ENCODE peak calls at places on chromosomes 16 and 17, in six cellular contexts. A is neuronal stem cell, S is IMR-90, Y is mesenchymal stem cell, R is H1, N is H9. U is an unnamed sample.
A peak's percentile ranks its signal among the peaks of the same experiment; 100 is the strongest.

GRCh38 chr17:75830168-75831031 is 13.8 kb downstream of the UNC13D start:
- DNase-seq in A (peak; percentile 44), S (no peak), Y (no peak), R (peak; percentile 90), N (peak; percentile 95), U (peak; percentile 85)

GRCh38 chr16:50021509-50021908 is 3.5 kb upstream of the CNEP1R1 start:
- DNase-seq in A (peak; percentile 24), S (no peak), Y (no peak), R (no peak), N (peak; percentile 65), U (peak; percentile 83)

GRCh38 chr17:60093694-60094093 is 15.0 kb upstream of the HEATR6 start:
- DNase-seq in A (no peak), S (no peak), Y (no peak), R (no peak), N (no peak), U (no peak)

GRCh38 chr16:79644977-79645667 is 44.6 kb upstream of the MAF start:
- DNase-seq in A (no peak), S (no peak), Y (no peak), R (no peak), N (no peak), U (peak; percentile 6)

GRCh38 chr17:73508057-73508930 is 136.0 kb downstream of the SDK2 start:
- DNase-seq in A (no peak), S (no peak), Y (no peak), R (no peak), N (no peak), U (no peak)

GRCh38 chr17:18966831-18967624 is 15.1 kb downstream of the SLC5A10 start:
- DNase-seq in A (peak; percentile 63), S (peak; percentile 52), Y (no peak), R (peak; percentile 66), N (peak; percentile 67), U (peak; percentile 37)

GRCh38 chr16:52497067-52497816 is 49.7 kb downstream of the TOX3 start:
- DNase-seq in A (no peak), S (no peak), Y (no peak), R (no peak), N (no peak), U (no peak)

GRCh38 chr17:57589151-57590034 is 155.7 kb downstream of the CCDC182 start:
- DNase-seq in A (no peak), S (no peak), Y (no peak), R (no peak), N (no peak), U (no peak)

GRCh38 chr17:66663041-66663494 is 171.8 kb upstream of the CACNG5 start:
- DNase-seq in A (no peak), S (no peak), Y (no peak), R (no peak), N (no peak), U (no peak)

GRCh38 chr17:7445011-7445927 is at the start of gene CHRNB1:
- DNase-seq in A (peak; percentile 85), S (peak; percentile 27), Y (peak; percentile 57), R (peak; percentile 94), N (peak; percentile 99), U (peak; percentile 88)

GRCh38 chr17:8949061-8949622 is 16.4 kb downstream of the PIK3R5 start:
- DNase-seq in A (no peak), S (no peak), Y (no peak), R (no peak), N (no peak), U (no peak)

GRCh38 chr17:17364338-17364667 is 61.1 kb downstream of the NT5M start:
- DNase-seq in A (no peak), S (no peak), Y (no peak), R (no peak), N (peak; percentile 19), U (no peak)

GRCh38 chr17:82794781-82795505 is 43.1 kb downstream of the TBCD start:
- DNase-seq in A (no peak), S (peak; percentile 20), Y (no peak), R (no peak), N (no peak), U (no peak)

GRCh38 chr17:72516772-72517399 is 396.1 kb downstream of the SOX9 start:
- DNase-seq in A (no peak), S (no peak), Y (no peak), R (no peak), N (no peak), U (no peak)

GRCh38 chr17:386145-386876 is 33.7 kb upstream of the RPH3AL start:
- DNase-seq in A (peak; percentile 77), S (no peak), Y (peak; percentile 46), R (peak; percentile 92), N (peak; percentile 86), U (peak; percentile 53)

GRCh38 chr16:49858200-49859129 is 2.6 kb upstream of the ZNF423 start:
- DNase-seq in A (peak; percentile 58), S (no peak), Y (peak; percentile 35), R (peak; percentile 73), N (peak; percentile 67), U (peak; percentile 53)

GRCh38 chr17:59572301-59572924 is 7.0 kb downstream of the DHX40 start:
- DNase-seq in A (no peak), S (peak; percentile 35), Y (peak; percentile 45), R (no peak), N (no peak), U (no peak)

GRCh38 chr17:7590743-7591142 is 849 bp upstream of the SOX15 start:
- DNase-seq in A (peak; percentile 74), S (peak; percentile 70), Y (peak; percentile 54), R (peak; percentile 63), N (peak; percentile 86), U (peak; percentile 96)

GRCh38 chr17:81138083-81138482 is 27.2 kb upstream of the PVALEF start:
- DNase-seq in A (no peak), S (no peak), Y (no peak), R (no peak), N (no peak), U (no peak)
- H3K23ac ChIP-seq in A (peak overlapping the region; percentile 94), S (no peak overlapping the region), Y (no peak overlapping the region), R (peak overlapping the region; percentile 36), N (no peak overlapping the region), U (no peak overlapping the region)

DNA sequence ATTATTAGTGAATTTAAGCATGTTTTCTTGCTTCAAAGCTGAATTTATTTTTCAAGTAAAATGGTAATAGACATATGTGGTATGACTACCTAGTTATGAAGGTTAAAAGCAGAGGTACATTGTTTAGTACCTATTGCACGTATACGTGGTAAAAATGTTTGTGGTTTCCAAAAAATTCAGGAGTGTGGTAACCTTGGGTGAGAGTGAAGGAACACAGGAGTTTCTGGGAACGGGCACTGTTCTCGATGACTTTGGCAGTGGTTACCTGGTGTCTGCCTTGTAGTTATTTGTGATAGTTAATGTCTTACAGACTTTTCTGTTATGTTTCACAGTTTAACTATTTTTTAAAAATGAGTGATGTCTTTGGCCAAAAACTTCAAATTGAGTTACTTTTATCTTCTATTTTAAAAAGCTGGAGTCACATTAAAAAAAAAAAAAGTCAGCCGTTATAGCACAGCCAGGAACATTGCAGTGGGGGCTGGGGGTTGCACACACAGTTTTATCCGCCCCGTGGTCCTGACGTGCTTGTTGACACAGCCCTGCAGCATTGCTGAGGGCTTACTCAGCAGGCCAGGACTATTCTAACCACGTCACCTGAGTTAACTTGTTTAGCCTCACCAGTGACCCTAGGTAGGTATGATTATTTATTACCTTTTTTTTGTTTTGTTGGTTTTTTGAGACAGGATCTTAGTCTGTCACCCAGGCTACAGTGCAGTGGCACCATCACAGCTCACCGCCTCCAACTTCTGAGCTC is 10.9 kb downstream of the JPT2 start:
- DNase-seq in A (no peak), S (no peak), Y (peak; percentile 32), R (no peak), N (no peak), U (no peak)
- H2BK5ac ChIP-seq in A (no peak overlapping the region), S (no peak overlapping the region), Y (no peak overlapping the region), R (no peak overlapping the region), N (no peak overlapping the region), U (no peak overlapping the region)

DNA sequence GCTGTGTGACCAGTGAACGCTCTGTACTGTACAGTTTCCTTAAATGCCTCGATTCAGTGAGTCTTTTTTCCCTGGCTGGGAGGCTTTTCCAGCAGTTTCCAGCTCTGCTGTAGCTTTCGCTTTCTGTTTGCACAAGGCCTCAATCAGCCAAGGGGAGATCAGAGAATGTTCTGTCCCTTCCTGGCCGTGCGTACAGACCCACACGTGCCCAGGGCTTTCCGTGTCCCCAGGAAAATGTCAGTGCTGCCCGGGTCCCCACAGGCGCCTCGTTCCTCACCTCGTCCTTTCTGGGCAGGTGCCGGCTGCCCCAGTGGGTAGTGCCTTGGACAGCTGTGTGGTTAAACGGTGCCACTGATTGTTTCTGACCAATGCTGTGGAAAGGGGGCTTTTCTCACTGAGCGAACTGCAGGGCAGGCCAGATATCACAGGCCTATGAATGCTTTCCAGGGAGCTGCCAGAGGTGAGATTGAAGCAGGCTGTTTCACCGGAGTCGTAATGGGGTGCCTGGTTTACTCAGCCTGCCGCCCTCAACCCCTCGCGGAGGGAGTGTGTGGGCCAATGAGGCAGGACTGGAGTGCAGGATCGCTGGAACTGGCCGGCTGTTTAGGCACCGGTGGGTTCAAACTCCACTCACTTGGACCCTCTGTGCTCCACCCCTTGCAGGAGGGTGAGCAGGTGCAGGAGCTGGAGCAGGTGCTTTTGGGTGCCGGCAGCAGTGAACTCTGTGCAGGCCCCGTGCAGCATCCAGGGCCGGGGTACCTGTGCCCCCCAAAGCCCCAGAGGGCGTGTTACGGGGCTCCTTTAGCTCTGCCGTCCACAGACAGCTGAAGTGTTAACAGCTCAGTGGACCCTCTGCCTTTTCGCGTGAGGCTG is 44.4 kb downstream of the ZNF778 start:
- DNase-seq in A (no peak), S (peak; percentile 13), Y (peak; percentile 50), R (no peak), N (no peak), U (no peak)
- H3K23ac ChIP-seq in A (no peak overlapping the region), S (no peak overlapping the region), Y (no peak overlapping the region), R (no peak overlapping the region), N (no peak overlapping the region), U (no peak overlapping the region)

DNA sequence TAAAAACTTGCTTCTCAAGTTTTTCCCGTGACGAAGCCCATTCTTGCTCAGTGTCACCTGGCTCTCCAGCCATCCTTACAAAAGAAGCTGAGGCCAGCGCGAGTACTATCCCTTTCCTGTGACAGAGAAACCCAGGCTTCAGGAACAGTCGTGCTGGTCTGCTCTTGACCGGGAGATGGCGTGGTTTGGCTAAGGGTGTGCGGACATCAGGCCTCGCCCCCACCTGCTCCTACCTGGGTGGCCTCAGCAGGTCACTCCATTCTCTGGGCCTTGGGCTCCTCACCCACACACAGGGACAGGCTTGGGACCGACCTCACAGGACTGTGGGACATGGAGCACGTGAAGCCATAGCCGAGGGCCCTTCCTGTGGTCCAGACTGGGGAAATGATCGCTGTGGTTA is 75.2 kb upstream of the CIBAR2 start:
- DNase-seq in A (no peak), S (no peak), Y (no peak), R (peak; percentile 69), N (peak; percentile 76), U (peak; percentile 64)
- H2BK5ac ChIP-seq in A (no peak overlapping the region), S (peak overlapping the region; percentile 7), Y (no peak overlapping the region), R (peak overlapping the region; percentile 3), N (no peak overlapping the region), U (no peak overlapping the region)

U was measured in mesendoderm.